ENCODE peak calls at places on chromosomes 1 and 21, in nine cellular contexts. One of them, this sample, is unnamed. For H3K9me3, the result is how much of the 10 kb centered on the place peaks cover.

GRCh38 chr1:246724725-246725095 is 501 bp downstream of the SCCPDH start:
- DNase-seq in breast epithelium: no peak
- DNase-seq in transverse colon: no peak
- DNase-seq in upper lobe of left lung: no peak
- DNase-seq in HCT116: no peak
- DNase-seq in H1: no peak
- DNase-seq in prostate gland: no peak
- DNase-seq in spleen: no peak
- DNase-seq in K562: peak
- DNase-seq in this sample: no peak

GRCh38 chr1:214013614-214014377 is 26.0 kb downstream of the PROX1 start:
- DNase-seq in transverse colon: no peak
- DNase-seq in H1: no peak
- DNase-seq in spleen: no peak
- DNase-seq in breast epithelium: no peak
- DNase-seq in HCT116: no peak
- DNase-seq in upper lobe of left lung: no peak
- DNase-seq in prostate gland: no peak
- DNase-seq in K562: no peak
- DNase-seq in this sample: no peak

GRCh38 chr1:244231193-244231571 is 180.1 kb downstream of the ZBTB18 start:
- DNase-seq in upper lobe of left lung: no peak
- DNase-seq in prostate gland: no peak
- DNase-seq in spleen: no peak
- DNase-seq in transverse colon: no peak
- DNase-seq in K562: no peak
- DNase-seq in HCT116: no peak
- DNase-seq in H1: peak
- DNase-seq in breast epithelium: no peak
- DNase-seq in this sample: no peak

GRCh38 chr1:9239622-9240401 is 5.2 kb downstream of the H6PD start:
- DNase-seq in transverse colon: peak
- DNase-seq in HCT116: no peak
- DNase-seq in upper lobe of left lung: no peak
- DNase-seq in prostate gland: no peak
- DNase-seq in H1: no peak
- DNase-seq in K562: no peak
- DNase-seq in spleen: peak
- DNase-seq in breast epithelium: peak
- DNase-seq in this sample: no peak

GRCh38 chr1:213484333-213484732 is 433.3 kb downstream of the RPS6KC1 start:
- DNase-seq in K562: no peak
- DNase-seq in transverse colon: no peak
- DNase-seq in H1: no peak
- DNase-seq in HCT116: no peak
- DNase-seq in prostate gland: no peak
- DNase-seq in spleen: no peak
- DNase-seq in upper lobe of left lung: no peak
- DNase-seq in breast epithelium: no peak
- DNase-seq in this sample: no peak

GRCh38 chr1:60715970-60716369 is 366.4 kb upstream of the NFIA start:
- DNase-seq in H1: no peak
- DNase-seq in breast epithelium: no peak
- DNase-seq in HCT116: no peak
- DNase-seq in transverse colon: no peak
- DNase-seq in prostate gland: no peak
- DNase-seq in spleen: no peak
- DNase-seq in K562: no peak
- DNase-seq in upper lobe of left lung: no peak
- DNase-seq in this sample: no peak

GRCh38 chr1:75265792-75266191 is 131.6 kb downstream of the LHX8 start:
- DNase-seq in upper lobe of left lung: no peak
- DNase-seq in spleen: no peak
- DNase-seq in breast epithelium: no peak
- DNase-seq in transverse colon: no peak
- DNase-seq in K562: peak
- DNase-seq in H1: no peak
- DNase-seq in HCT116: peak
- DNase-seq in prostate gland: no peak
- DNase-seq in this sample: no peak

GRCh38 chr1:172801923-172802322 is 143.0 kb downstream of the FASLG start:
- DNase-seq in K562: no peak
- DNase-seq in HCT116: no peak
- DNase-seq in transverse colon: no peak
- DNase-seq in prostate gland: no peak
- DNase-seq in upper lobe of left lung: no peak
- DNase-seq in H1: no peak
- DNase-seq in spleen: no peak
- DNase-seq in breast epithelium: no peak
- DNase-seq in this sample: no peak

GRCh38 chr1:4963251-4963650 is 308.8 kb downstream of the AJAP1 start:
- DNase-seq in spleen: no peak
- DNase-seq in K562: no peak
- DNase-seq in H1: no peak
- DNase-seq in HCT116: no peak
- DNase-seq in transverse colon: no peak
- DNase-seq in prostate gland: no peak
- DNase-seq in upper lobe of left lung: no peak
- DNase-seq in breast epithelium: no peak
- DNase-seq in this sample: no peak

GRCh38 chr1:8733463-8733862 is 84.0 kb downstream of the RERE start:
- DNase-seq in upper lobe of left lung: no peak
- DNase-seq in H1: no peak
- DNase-seq in prostate gland: peak
- DNase-seq in transverse colon: no peak
- DNase-seq in K562: no peak
- DNase-seq in spleen: no peak
- DNase-seq in breast epithelium: no peak
- DNase-seq in HCT116: no peak
- DNase-seq in this sample: no peak

GRCh38 chr1:50047916-50048694 is 24.4 kb upstream of the AGBL4 start:
- DNase-seq in spleen: peak
- DNase-seq in transverse colon: no peak
- DNase-seq in HCT116: no peak
- DNase-seq in K562: no peak
- DNase-seq in prostate gland: no peak
- DNase-seq in H1: peak
- DNase-seq in breast epithelium: no peak
- DNase-seq in upper lobe of left lung: peak
- DNase-seq in this sample: no peak

GRCh38 chr1:3420218-3420951 is 34.1 kb upstream of the ARHGEF16 start:
- DNase-seq in K562: no peak
- DNase-seq in H1: no peak
- DNase-seq in spleen: no peak
- DNase-seq in prostate gland: no peak
- DNase-seq in upper lobe of left lung: peak
- DNase-seq in HCT116: no peak
- DNase-seq in breast epithelium: no peak
- DNase-seq in transverse colon: no peak
- DNase-seq in this sample: no peak

GRCh38 chr1:195336718-195337269 is 1271.4 kb downstream of the KCNT2 start:
- DNase-seq in H1: no peak
- DNase-seq in spleen: no peak
- DNase-seq in K562: no peak
- DNase-seq in prostate gland: no peak
- DNase-seq in breast epithelium: no peak
- DNase-seq in upper lobe of left lung: no peak
- DNase-seq in HCT116: no peak
- DNase-seq in transverse colon: no peak
- DNase-seq in this sample: no peak

GRCh38 chr1:8814870-8815269 is 2.6 kb downstream of the RERE start:
- DNase-seq in prostate gland: no peak
- DNase-seq in HCT116: no peak
- DNase-seq in spleen: no peak
- DNase-seq in transverse colon: no peak
- DNase-seq in upper lobe of left lung: no peak
- DNase-seq in breast epithelium: no peak
- DNase-seq in K562: peak
- DNase-seq in H1: no peak
- DNase-seq in this sample: no peak

DNA sequence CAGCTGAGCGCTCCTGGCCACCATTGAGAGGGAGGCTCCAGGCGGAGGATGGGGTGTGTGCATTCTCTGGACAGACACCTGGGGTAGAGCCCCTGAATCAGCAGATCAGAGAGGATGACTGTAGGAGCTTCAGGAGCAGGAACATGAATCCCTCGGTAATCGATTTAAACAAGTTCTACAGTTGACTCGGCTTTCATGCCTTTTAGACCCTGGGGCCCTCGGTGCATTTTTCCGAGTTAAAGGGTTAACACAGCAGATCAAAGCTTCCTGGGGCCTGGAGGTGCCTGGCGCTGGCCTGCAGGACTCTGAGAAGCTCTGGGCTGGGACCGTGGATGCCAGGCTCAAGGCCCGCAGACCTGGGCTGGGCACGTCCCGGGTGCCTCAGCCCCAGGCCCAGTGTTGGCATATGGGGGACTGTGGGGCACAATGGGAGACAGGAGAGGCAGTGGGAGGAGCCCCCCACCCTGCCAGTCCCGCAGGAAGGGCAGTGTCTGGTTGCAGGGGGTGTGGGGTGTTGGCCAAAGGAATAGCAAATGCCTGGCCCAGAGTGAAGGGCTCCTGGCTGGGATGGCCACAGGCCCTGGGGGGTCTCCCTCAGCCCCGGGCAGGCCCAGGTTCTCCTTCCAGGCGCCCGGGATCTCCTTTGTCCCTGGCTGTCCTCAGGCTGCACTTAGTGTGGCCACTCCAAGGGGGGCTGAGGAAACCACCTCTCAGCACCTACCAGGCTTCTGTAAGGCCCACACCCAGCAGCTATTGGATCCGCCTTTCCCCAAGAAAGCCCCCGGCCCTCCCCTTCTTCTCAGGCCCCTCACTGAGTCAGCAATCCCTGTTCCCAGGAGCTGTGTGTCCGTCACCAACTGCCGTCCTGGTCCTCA is 40.1 kb downstream of the SLX9 start:
- DNase-seq in prostate gland: no peak
- DNase-seq in K562: no peak
- DNase-seq in breast epithelium: no peak
- DNase-seq in upper lobe of left lung: peak
- DNase-seq in H1: no peak
- DNase-seq in HCT116: no peak
- DNase-seq in spleen: no peak
- DNase-seq in transverse colon: no peak
- DNase-seq in this sample: no peak
- TF ChIP-seq POLR2A in prostate gland: no peak
- TF ChIP-seq POLR2A in K562: no peak
- TF ChIP-seq POLR2A in breast epithelium: no peak
- TF ChIP-seq POLR2A in upper lobe of left lung: no peak
- TF ChIP-seq POLR2A in H1: no peak
- TF ChIP-seq POLR2A in HCT116: no peak
- TF ChIP-seq POLR2A in spleen: no peak
- TF ChIP-seq POLR2A in transverse colon: no peak
- TF ChIP-seq POLR2A in this sample: no peak

GRCh38 chr1:32198237-32199042 is 2.0 kb upstream of the CCDC28B start:
- DNase-seq in upper lobe of left lung: no peak
- DNase-seq in prostate gland: no peak
- DNase-seq in H1: no peak
- DNase-seq in HCT116: no peak
- DNase-seq in K562: no peak
- DNase-seq in spleen: no peak
- DNase-seq in breast epithelium: no peak
- DNase-seq in transverse colon: no peak
- DNase-seq in this sample: no peak
- TF ChIP-seq POLR2AphosphoS5 in upper lobe of left lung: no peak
- TF ChIP-seq POLR2AphosphoS5 in prostate gland: no peak
- TF ChIP-seq POLR2AphosphoS5 in H1: no peak
- TF ChIP-seq POLR2AphosphoS5 in HCT116: peak
- TF ChIP-seq POLR2AphosphoS5 in K562: no peak
- TF ChIP-seq POLR2AphosphoS5 in spleen: no peak
- TF ChIP-seq POLR2AphosphoS5 in breast epithelium: no peak
- TF ChIP-seq POLR2AphosphoS5 in transverse colon: no peak
- TF ChIP-seq POLR2AphosphoS5 in this sample: no peak

DNA sequence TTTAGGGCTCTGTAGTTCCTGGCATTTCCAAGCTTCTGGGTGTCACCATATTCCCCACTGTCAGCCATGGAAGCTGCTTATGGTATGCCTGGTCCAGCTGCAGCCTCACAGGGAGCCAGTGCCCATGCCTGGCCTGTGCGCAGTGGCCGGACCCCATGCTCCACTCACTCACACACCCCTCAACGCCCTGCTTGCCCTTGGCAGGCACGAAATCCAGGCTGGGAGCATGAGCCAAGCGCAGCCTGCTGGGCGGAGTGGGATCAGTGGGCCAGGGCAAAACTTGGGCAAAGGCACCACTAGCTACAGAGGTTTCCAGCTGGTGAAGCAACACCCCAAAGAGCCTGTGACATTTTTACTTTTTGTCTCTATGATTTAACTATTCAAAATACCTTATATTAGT is 520.4 kb downstream of the RWDD3 start:
- DNase-seq in prostate gland: no peak
- DNase-seq in spleen: peak
- DNase-seq in breast epithelium: no peak
- DNase-seq in H1: no peak
- DNase-seq in HCT116: no peak
- DNase-seq in K562: no peak
- DNase-seq in transverse colon: no peak
- DNase-seq in upper lobe of left lung: peak
- DNase-seq in this sample: no peak
- H3K9me3 ChIP-seq in prostate gland: under half
- H3K9me3 ChIP-seq in spleen: under half
- H3K9me3 ChIP-seq in breast epithelium: under half
- H3K9me3 ChIP-seq in H1: under half
- H3K9me3 ChIP-seq in HCT116: under half
- H3K9me3 ChIP-seq in K562: under half
- H3K9me3 ChIP-seq in transverse colon: under half
- H3K9me3 ChIP-seq in upper lobe of left lung: under half
- H3K9me3 ChIP-seq in this sample: under half

GRCh38 chr1:151604291-151604690 is 7.6 kb upstream of the SNX27 start:
- DNase-seq in transverse colon: no peak
- DNase-seq in spleen: no peak
- DNase-seq in upper lobe of left lung: no peak
- DNase-seq in HCT116: no peak
- DNase-seq in breast epithelium: no peak
- DNase-seq in K562: no peak
- DNase-seq in prostate gland: no peak
- DNase-seq in H1: no peak
- DNase-seq in this sample: no peak

GRCh38 chr1:151611288-151611790 is 511 bp upstream of the SNX27 start:
- DNase-seq in upper lobe of left lung: no peak
- DNase-seq in breast epithelium: peak
- DNase-seq in H1: no peak
- DNase-seq in K562: peak
- DNase-seq in spleen: no peak
- DNase-seq in HCT116: no peak
- DNase-seq in prostate gland: peak
- DNase-seq in transverse colon: peak
- DNase-seq in this sample: no peak

GRCh38 chr1:151606867-151607266 is 5.0 kb upstream of the SNX27 start:
- DNase-seq in transverse colon: no peak
- DNase-seq in breast epithelium: no peak
- DNase-seq in prostate gland: no peak
- DNase-seq in spleen: no peak
- DNase-seq in H1: no peak
- DNase-seq in K562: no peak
- DNase-seq in HCT116: no peak
- DNase-seq in upper lobe of left lung: no peak
- DNase-seq in this sample: no peak

GRCh38 chr1:151610142-151610541 is 1.7 kb upstream of the SNX27 start:
- DNase-seq in transverse colon: no peak
- DNase-seq in spleen: no peak
- DNase-seq in HCT116: no peak
- DNase-seq in H1: no peak
- DNase-seq in upper lobe of left lung: no peak
- DNase-seq in K562: no peak
- DNase-seq in prostate gland: no peak
- DNase-seq in breast epithelium: no peak
- DNase-seq in this sample: no peak

GRCh38 chr1:151606384-151606783 is 5.5 kb upstream of the SNX27 start:
- DNase-seq in H1: no peak
- DNase-seq in HCT116: peak
- DNase-seq in prostate gland: no peak
- DNase-seq in transverse colon: peak
- DNase-seq in spleen: no peak
- DNase-seq in breast epithelium: no peak
- DNase-seq in K562: no peak
- DNase-seq in upper lobe of left lung: no peak
- DNase-seq in this sample: no peak
- TF ChIP-seq POLR2A in H1: no peak
- TF ChIP-seq POLR2A in HCT116: no peak
- TF ChIP-seq POLR2A in prostate gland: no peak
- TF ChIP-seq POLR2A in transverse colon: peak
- TF ChIP-seq POLR2A in spleen: no peak
- TF ChIP-seq POLR2A in breast epithelium: no peak
- TF ChIP-seq POLR2A in K562: no peak
- TF ChIP-seq POLR2A in upper lobe of left lung: no peak
- TF ChIP-seq POLR2A in this sample: no peak